ENCODE peak calls at places on chromosome 4, in six cellular contexts. E, A, Y, V, T and C are unnamed samples.

GRCh38 chr4:68748181-68748981 is 67.4 kb upstream of the UGT2B10 start:
- DNase-seq in E (no peak), A (no peak), Y (no peak), V (no peak), T (no peak), C (no peak)

GRCh38 chr4:112213091-112213490 is 18.5 kb upstream of the AP1AR start:
- DNase-seq in E (no peak), A (no peak), Y (peak; percentile 45), V (no peak), T (no peak), C (no peak)

GRCh38 chr4:37803348-37803973 is 23.0 kb upstream of the PGM2 start:
- DNase-seq in E (no peak), A (no peak), Y (peak; percentile 82), V (no peak), T (no peak), C (no peak)

GRCh38 chr4:123640271-123640670 is 243.7 kb downstream of the SPRY1 start:
- DNase-seq in E (no peak), A (no peak), Y (no peak), V (no peak), T (no peak), C (no peak)

GRCh38 chr4:107719211-107719926 is 665 bp downstream of the PAPSS1 start:
- DNase-seq in E (no peak), A (peak; percentile 22), Y (peak; percentile 53), V (no peak), T (no peak), C (no peak)

GRCh38 chr4:137531951-137532868 is at the start of gene PCDH18:
- DNase-seq in E (peak; percentile 96), A (peak; percentile 76), Y (no peak), V (peak; percentile 45), T (peak; percentile 70), C (peak; percentile 98)

GRCh38 chr4:182736207-182736606 is 181.0 kb downstream of the DCTD start:
- DNase-seq in E (no peak), A (no peak), Y (no peak), V (no peak), T (no peak), C (no peak)

GRCh38 chr4:5749568-5749967 is 38.6 kb downstream of the EVC start:
- DNase-seq in E (no peak), A (no peak), Y (no peak), V (no peak), T (peak; percentile 51), C (no peak)

GRCh38 chr4:85701881-85702321 is 227.0 kb downstream of the ARHGAP24 start:
- DNase-seq in E (no peak), A (no peak), Y (peak; percentile 5), V (no peak), T (no peak), C (no peak)

GRCh38 chr4:8173641-8174242 is 15.1 kb upstream of the ABLIM2 start:
- DNase-seq in E (no peak), A (no peak), Y (no peak), V (no peak), T (peak; percentile 59), C (no peak)

GRCh38 chr4:52751349-52751911 is at the start of gene ERVMER34-1:
- DNase-seq in E (no peak), A (peak; percentile 68), Y (no peak), V (peak; percentile 84), T (peak; percentile 88), C (peak; percentile 18)

GRCh38 chr4:146243141-146243882 is 29.0 kb downstream of the REELD1 start:
- DNase-seq in E (no peak), A (no peak), Y (peak; percentile 19), V (no peak), T (peak; percentile 76), C (no peak)

GRCh38 chr4:182884046-182884445 is 33.1 kb downstream of the DCTD start:
- DNase-seq in E (no peak), A (no peak), Y (no peak), V (no peak), T (no peak), C (no peak)

GRCh38 chr4:120517966-120518365 is 404.6 kb downstream of the PRDM5 start:
- DNase-seq in E (peak; percentile 59), A (peak; percentile 7), Y (peak; percentile 73), V (no peak), T (no peak), C (peak; percentile 84)

GRCh38 chr4:87075876-87076275 is 141.1 kb downstream of the AFF1 start:
- DNase-seq in E (no peak), A (no peak), Y (no peak), V (no peak), T (no peak), C (no peak)

GRCh38 chr4:5232549-5232948 is 181.3 kb downstream of the STK32B start:
- DNase-seq in E (no peak), A (no peak), Y (no peak), V (no peak), T (no peak), C (no peak)

GRCh38 chr4:37476691-37477090 is 209.5 kb downstream of the RELL1 start:
- DNase-seq in E (no peak), A (no peak), Y (no peak), V (no peak), T (no peak), C (no peak)

GRCh38 chr4:86054676-86055075 is 305.2 kb downstream of the MAPK10 start:
- DNase-seq in E (no peak), A (no peak), Y (no peak), V (no peak), T (no peak), C (no peak)

GRCh38 chr4:105895324-105895608 is at the start of gene NPNT:
- DNase-seq in E (no peak), A (no peak), Y (no peak), V (no peak), T (no peak), C (no peak)

GRCh38 chr4:53786632-53787031 is 195.3 kb upstream of the LNX1 start:
- DNase-seq in E (peak; percentile 47), A (no peak), Y (no peak), V (no peak), T (no peak), C (peak; percentile 22)

GRCh38 chr4:30840571-30840970 is 120.4 kb downstream of the PCDH7 start:
- DNase-seq in E (no peak), A (no peak), Y (no peak), V (no peak), T (no peak), C (no peak)

GRCh38 chr4:114163051-114163450 is 183.6 kb upstream of the ARSJ start:
- DNase-seq in E (no peak), A (no peak), Y (no peak), V (no peak), T (no peak), C (no peak)

GRCh38 chr4:34850426-34850825 is 1393.9 kb downstream of the ARAP2 start:
- DNase-seq in E (no peak), A (no peak), Y (no peak), V (no peak), T (no peak), C (no peak)

GRCh38 chr4:94673961-94674360 is 83.8 kb upstream of the BMPR1B start:
- DNase-seq in E (no peak), A (no peak), Y (no peak), V (peak; percentile 14), T (no peak), C (no peak)

GRCh38 chr4:123168812-123169211 is 227.8 kb upstream of the SPRY1 start:
- DNase-seq in E (no peak), A (no peak), Y (no peak), V (no peak), T (no peak), C (no peak)

GRCh38 chr4:24557036-24558022 is 27.0 kb downstream of the DHX15 start:
- DNase-seq in E (no peak), A (no peak), Y (peak; percentile 40), V (no peak), T (no peak), C (no peak)

GRCh38 chr4:6893449-6894085 is 16.1 kb upstream of the TBC1D14 start:
- DNase-seq in E (peak; percentile 52), A (no peak), Y (peak; percentile 73), V (no peak), T (no peak), C (no peak)

GRCh38 chr4:116705466-116705865 is 379.9 kb downstream of the TRAM1L1 start:
- DNase-seq in E (no peak), A (no peak), Y (no peak), V (peak; percentile 19), T (peak; percentile 60), C (no peak)

DNA sequence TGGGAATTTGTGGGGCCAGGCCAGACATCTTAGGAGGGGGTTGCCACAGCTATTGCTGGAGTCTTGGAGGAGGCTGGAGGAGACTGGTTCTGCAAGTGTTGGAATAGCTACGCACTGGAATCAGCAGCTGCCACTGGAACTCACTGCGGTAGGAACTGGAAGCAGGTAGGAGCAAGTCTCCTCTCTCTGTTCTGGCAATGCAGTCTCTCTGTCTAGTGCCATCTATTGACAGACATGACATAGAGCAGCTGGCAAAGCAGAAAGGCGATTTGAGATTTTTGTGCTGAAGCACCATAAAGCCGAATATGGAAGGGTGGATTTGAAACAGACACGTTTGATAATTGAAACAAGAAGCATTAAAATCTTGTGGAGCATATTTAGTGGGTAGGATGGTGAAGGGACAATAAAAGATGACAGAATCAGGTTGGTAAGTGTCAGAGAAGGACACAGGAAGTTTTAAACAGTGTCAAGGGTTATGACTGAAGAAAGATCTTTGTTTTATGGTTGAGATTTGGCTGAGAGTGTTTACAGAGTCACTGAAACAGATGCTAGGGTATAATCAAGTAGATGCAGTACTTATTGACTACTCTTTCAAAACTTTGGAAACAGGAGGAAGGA is 23.5 kb upstream of the SYNPO2 start:
- DNase-seq in E (peak; percentile 16), A (peak; percentile 55), Y (peak; percentile 68), V (peak; percentile 33), T (no peak), C (no peak)
- H3K4me3 ChIP-seq in E (no peak overlapping the region), A (no peak overlapping the region), Y (no peak overlapping the region), V (no peak overlapping the region), T (no peak overlapping the region), C (no peak overlapping the region)

DNA sequence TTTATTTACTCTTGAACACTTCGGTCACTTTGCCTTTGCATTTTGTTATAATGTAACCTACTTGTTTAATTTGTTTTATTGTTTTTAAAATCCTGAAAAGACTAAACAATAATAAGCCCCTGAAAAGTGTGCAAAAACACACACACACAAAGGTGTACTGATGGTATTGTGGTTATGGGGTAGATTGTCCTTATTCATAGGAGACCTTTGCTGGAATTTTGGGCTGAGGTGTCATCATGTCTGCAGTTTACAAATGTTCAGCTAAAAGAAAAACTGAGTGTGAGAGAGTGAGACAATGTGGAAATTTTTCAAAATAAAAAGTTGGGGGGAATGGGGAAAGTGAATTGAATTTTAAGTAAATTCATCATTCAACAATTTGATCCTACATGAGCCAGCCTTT is 174.9 kb downstream of the QDPR start:
- DNase-seq in E (no peak), A (no peak), Y (no peak), V (no peak), T (no peak), C (no peak)
- H3K4me3 ChIP-seq in E (no peak overlapping the region), A (no peak overlapping the region), Y (no peak overlapping the region), V (no peak overlapping the region), T (no peak overlapping the region), C (no peak overlapping the region)

GRCh38 chr4:185255868-185256267 is 46.5 kb downstream of the SNX25 start:
- DNase-seq in E (no peak), A (no peak), Y (no peak), V (no peak), T (no peak), C (no peak)
- H3K4me3 ChIP-seq in E (no peak overlapping the region), A (no peak overlapping the region), Y (no peak overlapping the region), V (no peak overlapping the region), T (no peak overlapping the region), C (no peak overlapping the region)

DNA sequence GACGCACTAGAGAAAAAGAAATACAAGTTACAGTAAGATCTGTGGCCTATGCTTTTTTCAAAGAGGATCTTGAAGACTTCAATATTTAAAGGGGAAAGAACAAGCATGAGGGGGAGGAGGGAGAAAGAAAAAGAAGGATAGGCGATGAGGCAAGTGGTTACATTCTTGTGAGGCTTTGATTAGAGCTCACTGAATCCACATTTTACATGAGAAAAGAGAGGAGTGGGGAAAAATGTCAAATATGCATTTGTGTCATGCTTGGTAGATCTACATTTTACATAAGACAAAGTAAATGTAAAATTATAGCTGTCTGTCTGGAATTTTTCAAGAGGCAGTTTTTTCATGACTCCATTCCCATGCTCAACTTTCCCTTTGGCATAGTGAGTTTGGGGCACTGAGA is 965.9 kb downstream of the FSTL5 start:
- DNase-seq in E (no peak), A (no peak), Y (no peak), V (no peak), T (no peak), C (no peak)
- H3K4me3 ChIP-seq in E (no peak overlapping the region), A (no peak overlapping the region), Y (no peak overlapping the region), V (no peak overlapping the region), T (no peak overlapping the region), C (no peak overlapping the region)